ENCODE peak calls at places on chromosome 10, in four cellular contexts. One of them, this sample, is unnamed.

GRCh38 chr10:109978481-109978880 is 29.3 kb upstream of the ADD3 start:
- DNase-seq in midbrain: peak
- DNase-seq in effector memory CD4-positive, alpha-beta T cell: peak
- DNase-seq in glutamatergic neuron: peak
- DNase-seq in this sample: no peak

GRCh38 chr10:71326464-71326881 is 7.4 kb downstream of the SLC29A3 start:
- DNase-seq in glutamatergic neuron: no peak
- DNase-seq in effector memory CD4-positive, alpha-beta T cell: no peak
- DNase-seq in midbrain: no peak
- DNase-seq in this sample: no peak

GRCh38 chr10:77673515-77674140 is 36.0 kb upstream of the KCNMA1 start:
- DNase-seq in midbrain: no peak
- DNase-seq in effector memory CD4-positive, alpha-beta T cell: no peak
- DNase-seq in glutamatergic neuron: no peak
- DNase-seq in this sample: no peak

GRCh38 chr10:62166331-62167154 is 102.1 kb downstream of the RTKN2 start:
- DNase-seq in effector memory CD4-positive, alpha-beta T cell: no peak
- DNase-seq in midbrain: no peak
- DNase-seq in glutamatergic neuron: no peak
- DNase-seq in this sample: no peak

GRCh38 chr10:135601-136464 is 578 bp downstream of the ZMYND11 start:
- DNase-seq in midbrain: peak
- DNase-seq in glutamatergic neuron: peak
- DNase-seq in effector memory CD4-positive, alpha-beta T cell: peak
- DNase-seq in this sample: peak

GRCh38 chr10:86017841-86018734 is 348.5 kb downstream of the GRID1 start:
- DNase-seq in midbrain: no peak
- DNase-seq in glutamatergic neuron: no peak
- DNase-seq in effector memory CD4-positive, alpha-beta T cell: no peak
- DNase-seq in this sample: no peak

GRCh38 chr10:93352638-93353383 is 129.3 kb downstream of the MYOF start:
- DNase-seq in midbrain: peak
- DNase-seq in glutamatergic neuron: no peak
- DNase-seq in effector memory CD4-positive, alpha-beta T cell: no peak
- DNase-seq in this sample: peak

GRCh38 chr10:30553625-30554442 is 75.7 kb downstream of the LYZL2 start:
- DNase-seq in effector memory CD4-positive, alpha-beta T cell: no peak
- DNase-seq in glutamatergic neuron: peak
- DNase-seq in midbrain: peak
- DNase-seq in this sample: peak

GRCh38 chr10:28663576-28664368 is 13.5 kb upstream of the BAMBI start:
- DNase-seq in effector memory CD4-positive, alpha-beta T cell: peak
- DNase-seq in midbrain: peak
- DNase-seq in glutamatergic neuron: peak
- DNase-seq in this sample: peak

GRCh38 chr10:114821915-114822770 is 563 bp downstream of the FHIP2A start:
- DNase-seq in midbrain: peak
- DNase-seq in effector memory CD4-positive, alpha-beta T cell: peak
- DNase-seq in glutamatergic neuron: peak
- DNase-seq in this sample: peak

GRCh38 chr10:3825244-3825643 is 40.2 kb upstream of the KLF6 start:
- DNase-seq in glutamatergic neuron: no peak
- DNase-seq in effector memory CD4-positive, alpha-beta T cell: no peak
- DNase-seq in midbrain: no peak
- DNase-seq in this sample: no peak

GRCh38 chr10:29804025-29804852 is 169.5 kb upstream of the SVIL start:
- DNase-seq in glutamatergic neuron: no peak
- DNase-seq in effector memory CD4-positive, alpha-beta T cell: no peak
- DNase-seq in midbrain: no peak
- DNase-seq in this sample: no peak

GRCh38 chr10:133453516-133454203 is at the start of gene SCART1:
- DNase-seq in effector memory CD4-positive, alpha-beta T cell: no peak
- DNase-seq in glutamatergic neuron: no peak
- DNase-seq in midbrain: no peak
- DNase-seq in this sample: no peak

GRCh38 chr10:63320683-63321082 is 145.1 kb downstream of the JMJD1C start:
- DNase-seq in glutamatergic neuron: no peak
- DNase-seq in effector memory CD4-positive, alpha-beta T cell: no peak
- DNase-seq in midbrain: no peak
- DNase-seq in this sample: no peak

GRCh38 chr10:47020491-47020890 is 109.3 kb downstream of the PTPN20 start:
- DNase-seq in glutamatergic neuron: no peak
- DNase-seq in midbrain: no peak
- DNase-seq in effector memory CD4-positive, alpha-beta T cell: no peak
- DNase-seq in this sample: no peak

GRCh38 chr10:102935939-102936605 is 18.0 kb downstream of the CNNM2 start:
- DNase-seq in glutamatergic neuron: no peak
- DNase-seq in effector memory CD4-positive, alpha-beta T cell: no peak
- DNase-seq in midbrain: no peak
- DNase-seq in this sample: no peak

GRCh38 chr10:132385721-132386418 is 11.1 kb upstream of the PWWP2B start:
- DNase-seq in effector memory CD4-positive, alpha-beta T cell: no peak
- DNase-seq in glutamatergic neuron: no peak
- DNase-seq in midbrain: no peak
- DNase-seq in this sample: no peak

GRCh38 chr10:92124524-92125168 is 166.2 kb downstream of the CPEB3 start:
- DNase-seq in effector memory CD4-positive, alpha-beta T cell: no peak
- DNase-seq in midbrain: no peak
- DNase-seq in glutamatergic neuron: no peak
- DNase-seq in this sample: peak

GRCh38 chr10:105183506-105183905 is 542.4 kb downstream of the SORCS3 start:
- DNase-seq in glutamatergic neuron: no peak
- DNase-seq in effector memory CD4-positive, alpha-beta T cell: no peak
- DNase-seq in midbrain: no peak
- DNase-seq in this sample: peak

GRCh38 chr10:122460891-122461293 is 461 bp upstream of the HTRA1 start:
- DNase-seq in midbrain: no peak
- DNase-seq in glutamatergic neuron: no peak
- DNase-seq in effector memory CD4-positive, alpha-beta T cell: no peak
- DNase-seq in this sample: no peak

GRCh38 chr10:63675171-63675570 is 154.0 kb downstream of the REEP3 start:
- DNase-seq in effector memory CD4-positive, alpha-beta T cell: no peak
- DNase-seq in midbrain: peak
- DNase-seq in glutamatergic neuron: no peak
- DNase-seq in this sample: no peak

GRCh38 chr10:16341637-16342036 is 95.2 kb upstream of the PTER start:
- DNase-seq in glutamatergic neuron: no peak
- DNase-seq in midbrain: no peak
- DNase-seq in effector memory CD4-positive, alpha-beta T cell: no peak
- DNase-seq in this sample: no peak

GRCh38 chr10:73931767-73932624 is 21.1 kb downstream of the PLAU start:
- DNase-seq in glutamatergic neuron: no peak
- DNase-seq in effector memory CD4-positive, alpha-beta T cell: peak
- DNase-seq in midbrain: no peak
- DNase-seq in this sample: no peak

GRCh38 chr10:44725404-44725803 is 185.7 kb upstream of the TMEM72 start:
- DNase-seq in glutamatergic neuron: no peak
- DNase-seq in effector memory CD4-positive, alpha-beta T cell: no peak
- DNase-seq in midbrain: no peak
- DNase-seq in this sample: no peak